ENCODE peak calls at places on chromosome 17, in nine cellular contexts. L, E, P, W, X, O, I, Q and G are unnamed samples.

GRCh38 chr17:74742153-74742515 is 5.1 kb downstream of the RAB37 start:
- DNase-seq in L (no peak), E (no peak), P (no peak), W (no peak), X (peak), O (no peak), I (no peak), Q (no peak), G (no peak)

GRCh38 chr17:35788504-35788998 is 6.9 kb downstream of the MMP28 start:
- DNase-seq in L (peak), E (peak), P (peak), W (no peak), X (peak), O (peak), I (no peak), Q (no peak), G (no peak)

GRCh38 chr17:65022751-65023421 is 33.7 kb downstream of the GNA13 start:
- DNase-seq in L (peak), E (peak), P (peak), W (no peak), X (no peak), O (peak), I (no peak), Q (no peak), G (no peak)

GRCh38 chr17:64236827-64237403 is 26.1 kb downstream of the TEX2 start:
- DNase-seq in L (peak), E (no peak), P (peak), W (no peak), X (peak), O (peak), I (no peak), Q (no peak), G (no peak)

GRCh38 chr17:73430848-73431247 is 119.0 kb upstream of the CDC42EP4 start:
- DNase-seq in L (no peak), E (no peak), P (peak), W (peak), X (no peak), O (peak), I (no peak), Q (no peak), G (peak)

GRCh38 chr17:3890082-3890892 is 2.6 kb downstream of the CAMKK1 start:
- DNase-seq in L (peak), E (peak), P (peak), W (peak), X (no peak), O (peak), I (peak), Q (peak), G (peak)

GRCh38 chr17:56653877-56654276 is 60.4 kb downstream of the NOG start:
- DNase-seq in L (peak), E (peak), P (peak), W (peak), X (peak), O (peak), I (no peak), Q (no peak), G (no peak)

GRCh38 chr17:47837401-47838039 is 3.6 kb downstream of the SCRN2 start:
- DNase-seq in L (no peak), E (no peak), P (no peak), W (no peak), X (no peak), O (peak), I (no peak), Q (no peak), G (no peak)

GRCh38 chr17:36703860-36704266 is 102.5 kb downstream of the MRM1 start:
- DNase-seq in L (peak), E (no peak), P (peak), W (peak), X (no peak), O (peak), I (no peak), Q (no peak), G (no peak)

GRCh38 chr17:43219001-43219400 is 7.3 kb downstream of the TMEM106A start:
- DNase-seq in L (no peak), E (no peak), P (no peak), W (no peak), X (no peak), O (no peak), I (no peak), Q (no peak), G (no peak)

GRCh38 chr17:16398270-16399267 is 16.8 kb upstream of the TRPV2 start:
- DNase-seq in L (no peak), E (no peak), P (peak), W (peak), X (no peak), O (no peak), I (no peak), Q (no peak), G (no peak)
- H3K4me3 ChIP-seq in L (no peak), E (no peak), P (no peak), W (no peak), X (no peak), O (no peak), I (no peak), Q (no peak), G (no peak)

DNA sequence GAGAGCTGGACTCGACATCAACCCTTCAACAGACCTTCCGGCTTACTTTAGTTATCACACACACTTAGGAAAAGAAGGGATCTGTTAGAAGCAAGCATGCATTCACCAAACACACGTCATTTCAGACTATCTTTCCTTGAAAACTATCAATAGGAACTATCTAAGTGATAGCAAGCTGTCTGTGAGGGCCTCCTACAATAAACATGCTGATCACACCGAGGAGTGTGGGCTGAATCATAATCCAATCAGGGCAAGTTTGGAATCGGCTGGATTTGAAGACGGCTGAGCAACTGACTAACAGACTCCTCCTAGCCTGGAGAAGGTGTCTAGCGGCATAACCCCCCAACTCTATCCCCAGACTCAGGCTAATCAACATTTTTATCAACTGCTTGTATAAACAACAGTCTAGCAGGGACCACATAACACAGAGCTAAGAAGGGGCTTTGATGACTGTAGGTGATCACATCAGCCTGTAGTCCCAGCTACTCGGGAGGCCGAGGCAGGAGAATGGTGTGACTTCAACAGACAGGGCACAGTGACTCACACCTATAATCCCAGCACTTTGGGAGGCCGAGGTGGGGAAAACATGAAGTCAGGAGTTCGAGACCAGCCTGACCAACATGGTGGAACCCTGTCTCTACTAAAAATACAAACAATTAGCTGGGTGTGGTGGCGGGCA is 14.1 kb downstream of the NXN start:
- DNase-seq in L (no peak), E (no peak), P (peak), W (no peak), X (no peak), O (peak), I (no peak), Q (no peak), G (no peak)
- H3K4me3 ChIP-seq in L (no peak), E (no peak), P (no peak), W (no peak), X (no peak), O (no peak), I (no peak), Q (no peak), G (no peak)

GRCh38 chr17:50301891-50302584 is 27.8 kb downstream of the TMEM92 start:
- DNase-seq in L (no peak), E (no peak), P (no peak), W (no peak), X (no peak), O (no peak), I (no peak), Q (no peak), G (no peak)

GRCh38 chr17:50307654-50308053 is 33.4 kb downstream of the TMEM92 start:
- DNase-seq in L (no peak), E (no peak), P (no peak), W (no peak), X (no peak), O (no peak), I (no peak), Q (no peak), G (no peak)

GRCh38 chr17:50308666-50309065 is 34.4 kb downstream of the TMEM92 start:
- DNase-seq in L (no peak), E (no peak), P (peak), W (no peak), X (no peak), O (peak), I (no peak), Q (no peak), G (no peak)

GRCh38 chr17:50303051-50303450 is 28.8 kb downstream of the TMEM92 start:
- DNase-seq in L (no peak), E (no peak), P (no peak), W (no peak), X (no peak), O (no peak), I (no peak), Q (no peak), G (no peak)

DNA sequence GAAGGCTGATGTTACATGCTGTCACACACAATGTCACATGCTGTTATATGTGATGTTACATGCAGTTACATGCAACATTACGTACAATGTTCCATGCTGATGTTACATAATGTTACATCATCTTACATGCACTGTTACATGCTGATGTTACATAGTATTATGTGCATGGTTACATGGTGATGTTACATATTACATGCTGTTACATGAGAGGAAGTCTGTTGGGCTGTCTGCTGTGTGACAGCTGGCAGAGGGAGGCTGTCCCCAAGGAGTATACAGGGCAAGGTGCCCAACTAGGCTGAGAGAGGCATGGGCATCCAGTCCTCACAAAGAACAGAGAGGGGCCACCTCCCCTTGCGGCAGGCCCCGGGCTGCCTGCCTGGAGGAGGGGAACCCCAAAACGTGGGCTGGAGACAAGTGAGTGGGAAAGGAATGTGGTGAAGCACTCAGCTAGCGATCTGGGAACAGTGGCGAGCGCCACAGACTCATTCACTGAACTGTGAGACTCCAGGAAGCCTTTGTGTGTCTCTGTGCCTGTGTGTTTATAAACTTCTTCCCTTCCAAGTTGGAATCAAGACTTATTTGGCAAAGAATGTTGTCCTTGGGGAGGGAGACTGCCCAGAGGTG is 30.6 kb downstream of the TMEM92 start:
- DNase-seq in L (no peak), E (no peak), P (peak), W (no peak), X (no peak), O (peak), I (no peak), Q (no peak), G (no peak)
- H3K4me3 ChIP-seq in L (no peak), E (no peak), P (no peak), W (no peak), X (no peak), O (no peak), I (no peak), Q (no peak), G (no peak)

GRCh38 chr17:29664743-29665479 is 42.2 kb upstream of the CORO6 start:
- DNase-seq in L (peak), E (no peak), P (peak), W (peak), X (peak), O (peak), I (no peak), Q (no peak), G (no peak)

GRCh38 chr17:29661220-29661619 is 38.5 kb upstream of the CORO6 start:
- DNase-seq in L (no peak), E (no peak), P (no peak), W (no peak), X (no peak), O (no peak), I (no peak), Q (no peak), G (no peak)

GRCh38 chr17:29663155-29663554 is 40.4 kb upstream of the CORO6 start:
- DNase-seq in L (no peak), E (no peak), P (peak), W (no peak), X (no peak), O (peak), I (no peak), Q (no peak), G (no peak)

GRCh38 chr17:29667969-29668368 is 45.3 kb upstream of the CORO6 start:
- DNase-seq in L (no peak), E (no peak), P (no peak), W (no peak), X (no peak), O (peak), I (no peak), Q (no peak), G (no peak)

GRCh38 chr17:29665480-29665807 is 42.7 kb upstream of the CORO6 start:
- DNase-seq in L (no peak), E (no peak), P (no peak), W (no peak), X (no peak), O (no peak), I (no peak), Q (no peak), G (no peak)
- H3K4me3 ChIP-seq in L (no peak), E (no peak), P (no peak), W (no peak), X (no peak), O (no peak), I (no peak), Q (no peak), G (no peak)

GRCh38 chr17:79026345-79027273 is 2.6 kb downstream of the C1QTNF1 start:
- DNase-seq in L (peak), E (no peak), P (peak), W (no peak), X (peak), O (peak), I (no peak), Q (peak), G (peak)

GRCh38 chr17:79028496-79029326 is 4.7 kb downstream of the C1QTNF1 start:
- DNase-seq in L (no peak), E (no peak), P (no peak), W (no peak), X (peak), O (no peak), I (no peak), Q (no peak), G (no peak)

GRCh38 chr17:79029327-79030009 is 5.5 kb downstream of the C1QTNF1 start:
- DNase-seq in L (no peak), E (no peak), P (no peak), W (no peak), X (no peak), O (no peak), I (no peak), Q (peak), G (no peak)

GRCh38 chr17:79027274-79027924 is 3.4 kb downstream of the C1QTNF1 start:
- DNase-seq in L (no peak), E (no peak), P (no peak), W (no peak), X (peak), O (no peak), I (no peak), Q (peak), G (no peak)

GRCh38 chr17:79027925-79028491 is 4.0 kb downstream of the C1QTNF1 start:
- DNase-seq in L (no peak), E (no peak), P (no peak), W (no peak), X (no peak), O (no peak), I (no peak), Q (peak), G (no peak)
- H3K4me3 ChIP-seq in L (no peak), E (no peak), P (peak), W (no peak), X (no peak), O (no peak), I (peak), Q (no peak), G (no peak)

GRCh38 chr17:66726846-66727245 is 108.1 kb upstream of the CACNG5 start:
- DNase-seq in L (no peak), E (no peak), P (no peak), W (no peak), X (no peak), O (no peak), I (no peak), Q (no peak), G (no peak)
- H3K4me3 ChIP-seq in L (no peak), E (no peak), P (no peak), W (no peak), X (no peak), O (no peak), I (no peak), Q (no peak), G (no peak)

GRCh38 chr17:68660302-68660701 is 59.1 kb upstream of the FAM20A start:
- DNase-seq in L (no peak), E (no peak), P (no peak), W (no peak), X (no peak), O (no peak), I (no peak), Q (no peak), G (no peak)

GRCh38 chr17:68658999-68659780 is 58.0 kb upstream of the FAM20A start:
- DNase-seq in L (no peak), E (no peak), P (no peak), W (no peak), X (peak), O (no peak), I (no peak), Q (no peak), G (no peak)

GRCh38 chr17:68657166-68657940 is 56.2 kb upstream of the FAM20A start:
- DNase-seq in L (no peak), E (no peak), P (peak), W (no peak), X (no peak), O (no peak), I (no peak), Q (no peak), G (no peak)

GRCh38 chr17:68661265-68662036 is 60.3 kb upstream of the FAM20A start:
- DNase-seq in L (no peak), E (no peak), P (no peak), W (no peak), X (no peak), O (no peak), I (no peak), Q (no peak), G (no peak)

GRCh38 chr17:68656666-68657065 is 55.5 kb upstream of the FAM20A start:
- DNase-seq in L (no peak), E (no peak), P (no peak), W (no peak), X (no peak), O (no peak), I (no peak), Q (no peak), G (no peak)
- H3K4me3 ChIP-seq in L (no peak), E (no peak), P (no peak), W (no peak), X (no peak), O (no peak), I (no peak), Q (no peak), G (no peak)